ENCODE peak calls at places on chromosomes 11 and 22, in six cellular contexts. L, S, C, V, F and X are unnamed samples.

GRCh38 chr11:1516273-1517067 is 29.9 kb upstream of the MOB2 start:
- DNase-seq in S (peak), V (no peak), C (peak), L (no peak), F (no peak), X (no peak)

GRCh38 chr22:31474743-31475142 is 14.9 kb downstream of the EIF4ENIF1 start:
- DNase-seq in S (peak), F (no peak), C (no peak), L (no peak), V (no peak), X (no peak)

GRCh38 chr11:9489366-9489765 is 28.6 kb downstream of the ZNF143 start:
- DNase-seq in F (no peak), V (no peak), S (peak), L (no peak), C (no peak), X (no peak)

GRCh38 chr11:91694331-91694730 is 530.3 kb upstream of the FAT3 start:
- DNase-seq in S (no peak), L (no peak), C (no peak), F (no peak), V (no peak), X (no peak)

GRCh38 chr11:26806209-26806608 is 84.3 kb upstream of the SLC5A12 start:
- DNase-seq in F (no peak), C (no peak), V (no peak), L (no peak), S (peak), X (no peak)

GRCh38 chr11:134647066-134647746 is 235.2 kb upstream of the B3GAT1 start:
- DNase-seq in L (no peak), F (no peak), C (no peak), S (no peak), V (no peak), X (no peak)

GRCh38 chr22:23621082-23621780 is 10.9 kb downstream of the DRICH1 start:
- DNase-seq in F (no peak), V (no peak), C (no peak), L (no peak), S (no peak), X (peak)

GRCh38 chr11:12696911-12697581 is 22.8 kb downstream of the TEAD1 start:
- DNase-seq in V (no peak), F (no peak), S (no peak), L (no peak), C (no peak), X (no peak)

GRCh38 chr11:74004694-74005615 is 3.9 kb downstream of the UCP3 start:
- DNase-seq in C (no peak), S (no peak), F (peak), L (peak), V (no peak), X (no peak)

GRCh38 chr11:4480577-4481539 is 1.6 kb upstream of the OR52K1 start:
- DNase-seq in C (no peak), F (no peak), S (no peak), V (no peak), L (no peak), X (no peak)

GRCh38 chr11:74019860-74020259 is 11.0 kb upstream of the UCP3 start:
- DNase-seq in V (no peak), L (no peak), F (no peak), C (no peak), S (peak), X (no peak)

GRCh38 chr11:83713701-83714100 is 427.5 kb upstream of the CCDC90B start:
- DNase-seq in F (no peak), V (no peak), L (no peak), C (peak), S (peak), X (peak)

GRCh38 chr22:35630387-35630793 is 13.3 kb upstream of the MB start:
- DNase-seq in C (no peak), V (peak), L (no peak), F (no peak), S (peak), X (no peak)

GRCh38 chr22:42428025-42428424 is 4.2 kb downstream of the NFAM1 start:
- DNase-seq in C (no peak), V (no peak), F (no peak), L (no peak), S (no peak), X (no peak)

GRCh38 chr11:72141066-72141465 is 5.5 kb downstream of the FOLR3 start:
- DNase-seq in C (no peak), S (peak), F (no peak), L (no peak), V (peak), X (no peak)

GRCh38 chr22:36541831-36542391 is 12.9 kb upstream of the EIF3D start:
- DNase-seq in S (peak), C (peak), L (peak), V (peak), F (no peak), X (peak)

GRCh38 chr11:9719949-9720646 is 56.2 kb downstream of the SWAP70 start:
- DNase-seq in F (no peak), S (no peak), V (no peak), C (no peak), L (no peak), X (no peak)

GRCh38 chr11:937853-938261 is 12.2 kb downstream of the AP2A2 start:
- DNase-seq in F (no peak), V (no peak), S (no peak), C (no peak), L (no peak), X (peak)

GRCh38 chr11:46632502-46632901 is 15.1 kb downstream of the ATG13 start:
- DNase-seq in L (no peak), F (no peak), S (no peak), V (no peak), C (no peak), X (no peak)

GRCh38 chr11:2401436-2401984 is 960 bp downstream of the TSSC4 start:
- DNase-seq in L (no peak), S (no peak), V (peak), F (no peak), C (no peak), X (no peak)

GRCh38 chr11:26930518-26931247 is 63.2 kb upstream of the FIBIN start:
- DNase-seq in C (no peak), S (peak), L (no peak), F (no peak), V (no peak), X (peak)

GRCh38 chr11:60367896-60368295 is 10.4 kb upstream of the MS4A7 start:
- DNase-seq in F (no peak), V (no peak), S (no peak), C (no peak), L (no peak), X (no peak)

DNA sequence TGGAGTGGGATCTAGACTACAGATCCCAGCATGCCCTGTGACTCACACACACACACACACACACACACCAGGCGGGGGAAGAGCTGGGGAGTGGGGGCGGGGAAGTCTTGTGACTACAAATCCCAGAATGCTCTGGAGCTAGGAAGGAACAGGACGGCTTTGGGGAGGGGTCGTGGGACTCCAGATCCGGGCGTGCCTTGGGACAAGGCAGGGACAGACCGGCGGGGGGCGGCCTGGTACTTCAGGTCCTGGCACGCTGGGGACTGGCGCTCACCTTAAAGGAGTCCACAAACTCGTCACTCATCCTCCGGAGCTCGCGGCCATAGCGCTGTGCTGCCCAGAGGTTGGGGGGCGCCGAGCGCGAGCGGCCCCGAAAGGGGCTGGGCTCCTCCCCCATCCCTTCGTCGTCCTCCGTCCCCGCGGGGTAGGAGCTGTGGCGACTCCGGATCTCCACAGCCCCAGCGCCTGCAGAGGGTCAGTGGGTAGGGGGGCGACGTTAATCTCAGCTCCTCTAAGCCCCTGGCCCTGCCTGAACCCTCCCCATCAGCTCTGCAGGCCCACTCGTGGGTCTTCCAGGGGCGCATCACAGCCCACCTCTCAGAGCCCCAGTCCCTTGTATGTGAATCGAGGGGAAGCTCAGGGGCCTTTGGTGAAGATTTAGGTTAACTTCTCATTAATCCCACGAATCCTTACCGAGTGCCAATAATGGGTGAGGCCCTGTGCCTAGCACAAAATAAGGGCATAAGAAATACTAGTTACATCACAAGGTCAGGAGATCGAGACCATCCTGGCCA is 12.9 kb downstream of the BAD start:
- DNase-seq in L (peak), S (peak), C (peak), F (peak), V (peak), X (peak)
- TF ChIP-seq CTCF in L (no peak), S (peak), C (peak), F (no peak), V (peak), X (peak)

GRCh38 chr11:129286813-129287212 is 88.8 kb upstream of the BARX2 start:
- DNase-seq in S (peak), V (no peak), C (no peak), L (no peak), F (no peak), X (no peak)
- H3K27ac ChIP-seq in S (no peak), V (no peak), C (no peak), L (no peak), F (no peak), X (no peak)

GRCh38 chr11:100404907-100405306 is 282.2 kb upstream of the ARHGAP42 start:
- DNase-seq in F (no peak), L (no peak), V (no peak), S (no peak), C (no peak), X (no peak)
- TF ChIP-seq CTCF in F (no peak), L (no peak), V (no peak), S (no peak), C (no peak), X (no peak)

GRCh38 chr11:65560555-65561418 is 2.6 kb upstream of the LTBP3 start:
- DNase-seq in L (no peak), V (peak), C (no peak), S (peak), F (no peak), X (peak)
- H3K27ac ChIP-seq in L (no peak), V (peak), C (peak), S (peak), F (no peak), X (peak)

GRCh38 chr22:17835256-17835655 is 61.0 kb upstream of the BID start:
- DNase-seq in V (no peak), F (no peak), L (no peak), C (no peak), S (no peak), X (no peak)

GRCh38 chr22:17841836-17842235 is 67.6 kb upstream of the BID start:
- DNase-seq in F (no peak), V (no peak), L (no peak), S (no peak), C (no peak), X (no peak)

GRCh38 chr22:17832665-17833064 is 58.4 kb upstream of the BID start:
- DNase-seq in L (no peak), V (no peak), F (no peak), C (no peak), S (no peak), X (no peak)

GRCh38 chr22:17838180-17838865 is 64.1 kb upstream of the BID start:
- DNase-seq in F (no peak), L (no peak), V (no peak), S (no peak), C (no peak), X (no peak)

DNA sequence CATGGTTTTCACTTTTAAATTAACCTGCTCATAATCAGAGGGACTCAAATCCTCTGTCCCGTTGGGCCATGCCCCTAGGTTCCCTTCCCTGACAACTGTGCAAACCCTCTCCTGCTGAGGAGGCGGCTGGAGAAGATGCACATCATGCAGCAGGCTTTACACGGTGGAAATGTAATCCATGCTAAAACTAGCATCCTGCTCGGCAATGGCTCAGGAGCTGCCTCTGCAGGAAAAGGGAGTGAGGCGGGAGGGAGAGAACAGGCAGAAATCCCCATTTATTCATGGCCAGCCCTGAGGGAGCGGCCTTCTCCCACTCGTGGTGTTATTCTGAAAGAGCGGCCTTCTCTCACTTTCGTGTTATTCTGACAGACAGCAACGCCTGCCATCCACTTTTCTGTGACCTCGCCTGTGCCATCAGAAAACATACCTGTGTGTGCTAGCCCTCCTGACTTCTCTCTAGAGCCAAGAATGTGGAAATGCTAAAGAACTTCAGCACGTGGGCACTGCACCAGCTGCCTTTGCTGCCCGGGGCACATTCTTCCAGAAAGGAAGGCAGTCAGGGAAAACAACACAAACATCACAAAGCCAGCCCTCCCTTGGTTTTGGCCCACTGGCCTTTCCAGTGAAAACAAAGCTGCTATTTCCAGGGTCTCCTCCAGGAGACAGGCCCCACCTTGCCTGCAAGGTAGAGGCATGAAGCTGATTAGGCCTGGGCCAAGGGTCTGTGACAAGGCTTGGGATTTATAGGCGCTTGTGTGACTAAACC is 62.9 kb upstream of the BID start:
- DNase-seq in L (no peak), V (no peak), F (no peak), C (peak), S (no peak), X (no peak)
- TF ChIP-seq CTCF in L (no peak), V (no peak), F (no peak), C (no peak), S (no peak), X (no peak)

GRCh38 chr11:34356918-34357645 is 728 bp downstream of the ABTB2 start:
- DNase-seq in F (peak), C (peak), V (no peak), L (peak), S (peak), X (peak)

GRCh38 chr11:34358258-34358665 is 452 bp upstream of the ABTB2 start:
- DNase-seq in V (peak), S (peak), C (no peak), L (no peak), F (no peak), X (peak)

GRCh38 chr11:34356576-34356917 is 1.3 kb downstream of the ABTB2 start:
- DNase-seq in S (peak), L (no peak), C (peak), V (no peak), F (peak), X (peak)

GRCh38 chr11:34358666-34359547 is 1.1 kb upstream of the ABTB2 start:
- DNase-seq in C (peak), L (peak), V (peak), F (peak), S (peak), X (peak)

DNA sequence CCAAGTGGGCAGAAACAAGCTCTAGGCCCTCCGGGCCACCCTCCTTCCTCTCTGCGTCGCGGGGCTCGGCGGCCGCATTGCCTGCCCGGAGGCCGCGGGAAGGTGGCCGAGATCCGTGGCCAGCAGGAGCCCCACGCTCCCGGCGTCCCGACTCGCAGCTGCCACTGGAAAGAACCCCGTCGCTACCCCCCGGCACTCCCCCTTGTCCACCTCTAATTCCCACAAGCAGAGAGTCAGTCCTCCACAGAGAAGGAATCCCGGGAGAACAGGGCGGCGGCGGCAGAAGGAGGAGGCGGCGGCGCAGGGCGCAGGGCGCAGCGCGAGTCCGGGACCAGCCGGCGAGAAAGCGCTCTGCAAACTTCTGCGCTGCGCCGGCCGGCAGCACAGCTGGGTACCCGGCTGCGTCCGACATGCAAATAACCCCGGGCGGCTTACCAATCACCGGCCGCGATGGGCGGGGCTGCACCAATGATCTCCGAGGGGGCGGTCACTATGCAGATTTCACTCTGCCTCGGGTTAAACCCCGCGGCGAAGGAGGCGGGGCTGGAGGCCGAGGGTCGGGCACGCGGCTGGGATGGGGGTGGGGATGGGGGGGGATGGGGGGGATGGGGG is at the start of gene ABTB2:
- DNase-seq in C (peak), V (peak), F (peak), S (peak), L (peak), X (peak)
- H3K27ac ChIP-seq in C (peak), V (peak), F (peak), S (no peak), L (peak), X (peak)

DNA sequence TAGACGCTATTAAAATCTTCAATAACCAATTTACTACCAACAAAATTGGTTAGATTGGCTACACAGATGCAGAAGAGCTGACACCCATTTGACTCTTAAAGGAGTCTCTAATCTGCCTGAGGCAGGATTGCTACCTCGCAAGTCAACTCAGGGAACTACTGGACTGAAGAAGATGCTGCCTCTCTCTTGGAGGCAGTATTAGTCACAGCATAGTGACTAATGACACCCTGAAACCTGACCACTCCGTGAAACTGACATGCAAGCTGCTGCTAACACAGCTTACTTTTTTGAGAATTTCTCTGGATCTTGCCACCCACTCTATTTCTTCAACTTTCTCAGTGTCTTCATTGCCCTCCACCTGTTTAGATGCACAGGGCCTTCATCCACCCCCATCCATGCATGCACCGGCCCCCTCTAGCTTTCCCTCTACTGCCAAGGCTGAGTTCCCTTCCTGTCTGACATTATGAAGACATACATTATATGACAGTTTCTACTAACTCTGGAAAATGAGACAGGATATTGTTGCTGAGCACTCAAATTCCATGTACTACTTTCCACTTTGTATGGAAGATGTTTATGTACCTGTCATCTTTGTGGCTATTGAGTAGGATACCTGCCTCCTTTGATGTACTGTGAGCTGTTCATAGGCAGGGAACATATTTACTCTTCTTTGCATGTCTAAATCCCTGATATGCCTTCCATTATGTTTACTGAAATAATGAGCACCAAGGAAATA is 183.2 kb downstream of the MSANTD4 start:
- DNase-seq in V (no peak), S (peak), L (no peak), F (no peak), C (no peak), X (no peak)
- TF ChIP-seq CTCF in V (no peak), S (no peak), L (no peak), F (no peak), C (no peak), X (no peak)

DNA sequence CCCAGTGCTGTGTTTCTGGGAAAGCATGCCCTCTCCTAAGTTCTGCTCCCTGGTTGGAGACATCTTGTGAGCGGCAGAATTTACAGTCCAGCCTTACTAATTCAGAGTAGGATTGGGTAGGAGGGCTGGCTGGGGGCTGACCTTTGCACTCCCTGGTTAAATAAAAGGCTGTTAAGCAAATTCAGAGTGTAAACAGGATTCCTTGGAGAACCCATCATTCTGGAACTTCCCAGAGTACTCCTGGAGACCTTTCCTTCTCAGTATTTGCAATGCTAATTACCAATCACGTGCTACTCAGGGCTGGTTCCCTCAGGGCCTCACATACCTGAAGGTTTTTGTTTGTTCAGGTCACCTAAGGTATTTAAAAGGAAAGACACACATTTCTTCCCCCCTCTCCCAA is 340.2 kb downstream of the TBC1D22A start:
- DNase-seq in L (no peak), C (no peak), F (no peak), S (peak), V (no peak), X (peak)
- H3K27ac ChIP-seq in L (no peak), C (no peak), F (no peak), S (no peak), V (no peak), X (peak)